ENCODE peak calls at places on chromosome 3, in four cellular contexts. T is sigmoid colon, H is lower lobe of right lung, U is dorsolateral prefrontal cortex. J is an unnamed sample.

GRCh38 chr3:82409842-82410241 is 648.4 kb upstream of the GBE1 start:
- DNase-seq in U (no peak), T (no peak), H (no peak), J (no peak)

GRCh38 chr3:97949110-97949485 is 23.1 kb downstream of the RIOX2 start:
- DNase-seq in T (no peak), H (no peak), U (no peak), J (no peak)

GRCh38 chr3:48656841-48657281 is 5.8 kb downstream of the CELSR3 start:
- DNase-seq in T (no peak), U (no peak), H (no peak), J (no peak)

GRCh38 chr3:32780735-32781210 is 37.0 kb upstream of the TRIM71 start:
- DNase-seq in T (peak; percentile 59), H (peak; percentile 78), U (peak; percentile 4), J (no peak)

GRCh38 chr3:11212301-11212613 is 58.0 kb downstream of the HRH1 start:
- DNase-seq in U (no peak), H (no peak), T (peak; percentile 40), J (no peak)

GRCh38 chr3:176375519-176375918 is 821.8 kb downstream of the TBL1XR1 start:
- DNase-seq in U (no peak), H (no peak), T (no peak), J (no peak)

GRCh38 chr3:177764377-177764912 is 567.2 kb upstream of the TBL1XR1 start:
- DNase-seq in T (no peak), H (no peak), U (no peak), J (no peak)

GRCh38 chr3:188270423-188270972 is 116.5 kb downstream of the LPP start:
- DNase-seq in H (no peak), T (no peak), U (no peak), J (peak; percentile 85)

GRCh38 chr3:63911901-63912767 is at the start of gene SCAANT1:
- DNase-seq in U (peak; percentile 83), H (peak; percentile 94), T (peak; percentile 97), J (peak; percentile 96)

GRCh38 chr3:186239321-186239720 is 122.7 kb downstream of the DGKG start:
- DNase-seq in T (no peak), U (peak; percentile 44), H (no peak), J (peak; percentile 41)

GRCh38 chr3:161559177-161559998 is 62.8 kb downstream of the OTOL1 start:
- DNase-seq in H (no peak), T (no peak), U (no peak), J (no peak)

GRCh38 chr3:79297242-79297641 is 470.6 kb downstream of the ROBO1 start:
- DNase-seq in H (no peak), U (no peak), T (no peak), J (no peak)

GRCh38 chr3:123862152-123862551 is 22.0 kb downstream of the MYLK start:
- DNase-seq in T (no peak), H (no peak), U (no peak), J (no peak)

GRCh38 chr3:154684021-154684420 is 254.0 kb upstream of the GPR149 start:
- DNase-seq in T (no peak), H (no peak), U (no peak), J (no peak)

GRCh38 chr3:14436954-14437281 is 34.5 kb downstream of the SLC6A6 start:
- DNase-seq in U (no peak), T (no peak), H (no peak), J (no peak)

GRCh38 chr3:14432996-14433572 is 30.7 kb downstream of the SLC6A6 start:
- DNase-seq in H (no peak), U (no peak), T (no peak), J (no peak)

GRCh38 chr3:14435175-14436011 is 33.0 kb downstream of the SLC6A6 start:
- DNase-seq in U (no peak), H (peak; percentile 74), T (no peak), J (no peak)

GRCh38 chr3:14434105-14434504 is 31.7 kb downstream of the SLC6A6 start:
- DNase-seq in U (no peak), H (peak; percentile 69), T (no peak), J (no peak)

GRCh38 chr3:14434541-14435151 is 32.2 kb downstream of the SLC6A6 start:
- DNase-seq in T (no peak), H (peak; percentile 82), U (no peak), J (no peak)
- TF ChIP-seq CTCF in T (no peak), H (no peak), U (no peak), J (no peak)

DNA sequence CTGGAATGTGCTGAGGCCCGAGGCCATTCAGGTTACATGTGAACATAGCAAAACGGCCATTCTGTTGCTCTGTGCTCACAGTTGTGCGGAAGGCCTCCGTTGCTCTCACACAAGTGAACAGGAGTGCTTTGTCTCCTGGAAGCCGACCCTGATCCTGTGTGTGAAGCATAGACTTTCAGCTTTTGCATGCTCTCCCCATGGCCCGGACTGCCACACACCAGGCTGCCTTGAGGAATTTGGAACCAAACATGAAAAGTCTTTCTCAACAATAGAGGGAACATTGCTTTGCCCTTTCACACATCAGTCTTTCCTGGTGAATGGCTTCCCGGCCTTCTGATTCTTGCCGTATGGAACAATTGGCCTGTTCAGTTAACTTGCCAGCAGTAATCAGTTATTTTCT is 154.9 kb upstream of the LRIG1 start:
- DNase-seq in T (no peak), H (no peak), U (no peak), J (no peak)
- H3K27ac ChIP-seq in T (no peak overlapping the region), H (no peak overlapping the region), U (no peak overlapping the region), J (no peak overlapping the region)

DNA sequence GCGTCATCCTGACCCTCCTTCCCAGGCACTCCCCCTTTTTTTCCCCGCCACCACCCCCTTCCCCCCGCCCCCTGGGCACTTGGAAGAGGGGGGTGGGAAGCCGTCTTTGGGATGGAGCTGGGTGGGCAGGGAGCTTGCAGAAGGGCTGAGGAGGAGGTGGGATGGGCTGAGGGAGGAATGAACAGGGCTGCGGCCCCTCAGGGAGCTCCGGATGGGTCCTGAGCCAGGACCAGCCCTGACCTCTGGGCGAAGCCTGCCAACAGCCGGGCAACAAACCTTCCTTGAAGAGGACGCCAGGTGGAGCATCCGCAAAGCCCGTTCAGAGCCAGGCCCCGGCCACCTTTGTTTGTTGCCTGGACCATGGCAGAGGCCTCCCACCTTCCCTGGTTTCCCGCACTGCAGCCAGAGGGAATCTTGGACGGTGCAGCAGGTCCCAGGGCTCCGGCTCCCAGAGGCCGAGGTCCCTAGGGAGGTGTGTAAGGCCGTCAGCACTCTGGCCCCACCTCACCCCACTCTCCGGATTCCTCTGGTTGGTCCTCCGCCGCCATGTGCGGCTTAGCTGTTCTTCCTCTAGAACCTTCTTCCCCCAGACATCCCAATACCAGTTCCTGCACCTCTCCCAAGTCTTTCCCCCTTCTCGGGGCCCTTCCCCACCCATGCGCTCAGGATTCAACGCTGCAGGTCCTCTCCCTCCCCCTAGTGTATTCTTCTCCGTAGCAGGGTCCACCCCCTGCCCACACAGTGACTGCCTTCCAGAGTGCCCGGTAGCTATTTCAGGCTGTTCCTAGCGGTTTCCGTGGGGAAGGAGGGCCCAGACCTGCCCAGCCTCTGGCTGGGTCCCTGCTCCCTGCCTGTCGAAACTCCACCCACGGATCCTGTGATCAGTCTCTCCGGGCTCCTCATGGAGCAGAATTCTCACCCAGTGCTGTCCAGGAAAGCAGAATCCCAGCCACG is 45.5 kb upstream of the SEC61A1 start:
- DNase-seq in T (peak; percentile 11), H (no peak), U (no peak), J (peak; percentile 85)
- H3K4me3 ChIP-seq in T (no peak overlapping the region), H (no peak overlapping the region), U (no peak overlapping the region), J (peak overlapping the region; percentile 62)

GRCh38 chr3:131739211-131739610 is 236.4 kb upstream of the MRPL3 start:
- DNase-seq in T (no peak), U (no peak), H (no peak), J (no peak)

GRCh38 chr3:131733086-131733841 is 230.5 kb upstream of the MRPL3 start:
- DNase-seq in U (no peak), T (no peak), H (no peak), J (no peak)

GRCh38 chr3:131735121-131735520 is 232.3 kb upstream of the MRPL3 start:
- DNase-seq in H (no peak), U (no peak), T (no peak), J (no peak)

GRCh38 chr3:131735544-131735943 is 232.8 kb upstream of the MRPL3 start:
- DNase-seq in H (no peak), T (no peak), U (no peak), J (no peak)

DNA sequence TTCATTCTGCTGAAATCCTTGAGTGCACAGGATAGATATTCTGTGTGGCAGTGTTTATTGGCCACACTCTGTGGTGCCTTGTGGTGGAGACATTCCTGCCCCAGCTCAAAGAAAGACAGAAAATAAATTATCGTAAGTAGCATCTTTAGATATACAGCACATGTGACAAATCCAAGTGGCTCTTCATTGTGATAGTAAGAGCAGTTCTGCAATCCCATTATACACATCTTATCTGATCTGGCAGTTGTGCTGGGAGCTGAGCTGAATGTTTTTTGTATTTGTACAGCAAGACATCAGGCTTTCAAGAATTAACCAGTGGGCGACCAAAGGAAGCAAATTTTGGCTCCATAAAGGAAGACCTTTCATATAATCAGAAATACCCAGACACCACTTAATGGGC is 235.3 kb upstream of the MRPL3 start:
- DNase-seq in T (no peak), H (no peak), U (no peak), J (no peak)
- TF ChIP-seq CTCF in T (no peak), H (no peak), U (no peak), J (no peak)

DNA sequence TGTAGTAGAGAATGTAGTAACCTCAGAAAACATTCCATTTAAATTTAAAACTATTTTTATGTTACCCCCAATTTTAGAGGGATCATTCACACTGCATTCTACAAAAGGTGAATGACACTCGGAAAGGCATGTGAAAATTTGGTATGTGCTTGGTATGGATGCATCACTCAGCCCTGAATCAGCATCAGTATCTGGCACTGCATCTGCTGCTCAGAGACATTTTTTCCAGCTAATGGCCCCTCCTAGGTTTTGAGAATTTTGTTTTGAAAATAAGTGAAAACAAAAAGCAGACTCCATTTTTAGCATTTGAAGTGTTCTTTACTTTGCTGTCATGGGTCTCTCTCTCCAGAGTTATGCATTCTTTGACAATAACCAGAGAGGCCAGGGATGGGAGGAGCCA is 15.6 kb upstream of the WWTR1 start:
- DNase-seq in H (no peak), T (no peak), U (no peak), J (no peak)
- H3K27ac ChIP-seq in H (no peak overlapping the region), T (no peak overlapping the region), U (no peak overlapping the region), J (no peak overlapping the region)

GRCh38 chr3:112446343-112446742 is 52.9 kb downstream of the BTLA start:
- DNase-seq in U (no peak), H (no peak), T (no peak), J (no peak)

GRCh38 chr3:112445839-112446238 is 53.4 kb downstream of the BTLA start:
- DNase-seq in T (no peak), H (no peak), U (no peak), J (no peak)

GRCh38 chr3:112454098-112454884 is 45.0 kb downstream of the BTLA start:
- DNase-seq in U (no peak), H (no peak), T (no peak), J (no peak)

DNA sequence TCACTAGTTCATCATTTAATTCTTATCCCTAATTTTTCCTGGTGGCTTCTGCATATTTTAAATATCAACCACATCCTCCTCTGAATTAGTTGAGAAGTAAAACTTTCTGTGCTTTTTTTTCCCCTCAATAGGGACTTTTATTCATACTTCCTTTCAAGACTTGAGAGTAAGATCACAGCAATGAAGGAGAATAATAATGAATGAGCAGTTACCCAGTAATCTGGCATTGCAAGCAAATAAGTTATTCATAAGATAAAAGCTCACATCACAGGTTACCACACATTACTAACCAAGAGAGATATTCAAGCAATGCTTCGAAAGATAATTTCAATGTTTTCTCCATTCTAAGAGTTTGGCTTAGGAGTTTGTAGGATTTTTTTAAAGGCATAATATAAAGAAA is 50.3 kb downstream of the BTLA start:
- DNase-seq in H (no peak), U (no peak), T (no peak), J (no peak)
- H3K4me3 ChIP-seq in H (no peak overlapping the region), U (no peak overlapping the region), T (no peak overlapping the region), J (no peak overlapping the region)